ENCODE peak calls at places on chromosomes 2 and 18, in seven cellular contexts. Y is psoas muscle, S is kidney, C is prostate gland, F is IMR-90, Q is esophagus squamous epithelium, K is ovary. D is an unnamed sample.

GRCh38 chr2:160019374-160020098 is 42.9 kb downstream of the PLA2R1 start:
- DNase-seq in Y (no peak), S (no peak), C (no peak), F (no peak), Q (no peak), K (no peak), D (no peak)

GRCh38 chr2:45690223-45690622 is 38.7 kb downstream of the PRKCE start:
- DNase-seq in Y (no peak), S (no peak), C (no peak), F (no peak), Q (no peak), K (no peak), D (no peak)

GRCh38 chr2:68362069-68362468 is 3.0 kb upstream of the PLEK start:
- DNase-seq in Y (peak; percentile 69), S (peak; percentile 88), C (peak; percentile 58), F (peak; percentile 50), Q (peak; percentile 8), K (peak; percentile 79), D (peak; percentile 80)

GRCh38 chr2:88329815-88330603 is 122.5 kb downstream of the FOXI3 start:
- DNase-seq in Y (no peak), S (no peak), C (no peak), F (peak; percentile 3), Q (no peak), K (no peak), D (no peak)

GRCh38 chr18:76476665-76477561 is 18.1 kb downstream of the ZNF516 start:
- DNase-seq in Y (no peak), S (no peak), C (no peak), F (peak; percentile 97), Q (no peak), K (no peak), D (no peak)

GRCh38 chr18:32899819-32900218 is 127.0 kb upstream of the KLHL14 start:
- DNase-seq in Y (no peak), S (no peak), C (no peak), F (peak; percentile 4), Q (no peak), K (no peak), D (no peak)

GRCh38 chr2:203330434-203330833 is 2.2 kb downstream of the ABI2 start:
- DNase-seq in Y (no peak), S (no peak), C (no peak), F (peak; percentile 64), Q (no peak), K (no peak), D (no peak)

GRCh38 chr2:203673933-203674332 is 32.5 kb upstream of the CD28 start:
- DNase-seq in Y (no peak), S (no peak), C (no peak), F (no peak), Q (no peak), K (no peak), D (no peak)

GRCh38 chr18:67265464-67266245 is 250.9 kb downstream of the DSEL start:
- DNase-seq in Y (no peak), S (no peak), C (no peak), F (peak; percentile 79), Q (no peak), K (no peak), D (no peak)

GRCh38 chr2:6053711-6054393 is 361.7 kb downstream of the SOX11 start:
- DNase-seq in Y (no peak), S (no peak), C (no peak), F (no peak), Q (no peak), K (no peak), D (no peak)

DNA sequence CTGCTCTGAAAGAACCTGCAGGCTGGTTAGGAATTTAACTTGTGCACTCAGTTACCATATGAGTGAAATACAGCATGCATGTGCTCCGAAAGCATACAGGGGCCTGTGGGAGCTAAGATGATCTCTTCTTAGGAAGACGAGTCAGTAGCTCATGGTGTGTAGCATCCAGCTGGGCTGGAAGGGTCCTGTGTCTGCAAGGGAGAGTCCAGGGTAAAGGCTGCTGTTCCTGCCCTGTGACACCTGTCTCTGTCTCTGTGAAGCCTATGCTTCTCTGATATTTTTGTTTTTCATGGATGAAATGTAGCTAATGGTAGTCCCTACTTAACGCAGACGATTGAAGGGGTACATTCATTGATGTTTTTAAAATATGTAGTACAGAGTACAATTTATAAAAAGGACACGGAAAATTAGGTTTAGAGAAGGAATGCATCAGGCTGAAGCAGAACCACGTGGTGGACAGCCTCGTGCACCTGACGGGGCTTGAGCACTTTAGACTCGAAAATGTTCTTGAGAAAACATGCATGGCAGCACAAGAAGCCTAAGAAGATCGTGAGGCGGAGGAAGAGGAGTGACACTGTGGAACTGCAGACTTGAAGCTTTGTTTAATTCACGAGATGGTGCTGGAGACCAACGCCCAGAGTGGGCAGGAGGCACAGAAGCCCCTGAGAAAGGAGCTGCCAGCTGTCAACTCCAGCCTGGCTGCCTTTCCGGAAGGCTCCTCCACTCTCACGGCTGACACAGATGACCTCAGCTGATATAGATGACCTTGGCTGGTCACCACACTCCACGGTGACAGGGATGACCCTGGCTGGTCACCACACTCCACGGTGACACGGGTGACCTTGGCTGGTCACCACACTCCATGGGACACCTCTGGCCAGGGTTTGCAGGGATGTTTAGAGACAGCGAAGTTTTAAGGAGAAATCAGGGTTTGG is 110.6 kb downstream of the TMEM18 start:
- DNase-seq in Y (no peak), S (no peak), C (no peak), F (no peak), Q (no peak), K (no peak), D (no peak)
- H3K9me3 ChIP-seq in Y (peaks cover 13% of the 10 kb centered on the region), S (no peaks in the 10 kb centered on the region), C (no peaks in the 10 kb centered on the region), F (peaks cover 46% of the 10 kb centered on the region), Q (no peaks in the 10 kb centered on the region), K (no peaks in the 10 kb centered on the region), D (peaks cover 8% of the 10 kb centered on the region)

DNA sequence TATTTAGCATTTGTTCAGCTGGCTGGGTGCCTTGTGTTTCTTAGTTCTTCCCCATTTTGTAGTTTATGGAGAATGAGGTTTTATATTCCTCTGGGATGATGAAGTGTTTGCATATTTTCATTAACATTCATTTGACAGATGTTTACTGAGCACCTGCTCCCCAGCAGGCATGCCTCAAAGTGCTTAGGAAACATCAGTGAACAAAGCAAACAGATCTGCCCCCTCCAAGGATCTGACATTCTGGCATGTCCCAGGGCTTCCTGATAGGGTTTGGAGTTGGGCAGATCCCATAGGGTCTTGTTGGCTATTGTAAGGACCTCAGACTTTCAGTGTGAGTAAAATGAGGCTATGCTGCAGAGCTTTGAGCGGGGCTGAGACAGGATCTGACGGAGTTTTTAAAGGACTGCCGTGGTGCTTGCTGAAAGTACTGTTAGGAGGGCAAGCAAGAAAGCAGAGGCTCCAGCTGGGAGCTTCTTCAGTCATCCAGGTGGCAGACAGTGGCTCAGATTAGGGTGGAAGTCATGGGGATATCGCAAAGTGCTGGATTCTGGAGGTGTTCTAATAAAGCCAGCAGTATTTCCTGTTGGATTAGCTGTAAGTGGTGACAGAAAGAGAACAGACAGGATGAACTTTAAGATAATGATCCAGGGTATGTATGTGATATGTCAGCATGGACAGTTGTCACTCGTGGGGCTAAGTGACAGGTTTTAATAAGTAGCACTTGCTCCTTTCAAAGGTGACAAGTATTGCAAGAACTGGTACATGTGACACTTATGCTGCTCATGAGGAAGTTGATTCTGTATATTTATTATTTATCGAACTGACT is 11.3 kb upstream of the IAH1 start:
- DNase-seq in Y (no peak), S (no peak), C (no peak), F (peak; percentile 32), Q (no peak), K (no peak), D (no peak)
- H3K4me3 ChIP-seq in Y (no peak overlapping the region), S (no peak overlapping the region), C (no peak overlapping the region), F (no peak overlapping the region), Q (no peak overlapping the region), K (no peak overlapping the region), D (no peak overlapping the region)

DNA sequence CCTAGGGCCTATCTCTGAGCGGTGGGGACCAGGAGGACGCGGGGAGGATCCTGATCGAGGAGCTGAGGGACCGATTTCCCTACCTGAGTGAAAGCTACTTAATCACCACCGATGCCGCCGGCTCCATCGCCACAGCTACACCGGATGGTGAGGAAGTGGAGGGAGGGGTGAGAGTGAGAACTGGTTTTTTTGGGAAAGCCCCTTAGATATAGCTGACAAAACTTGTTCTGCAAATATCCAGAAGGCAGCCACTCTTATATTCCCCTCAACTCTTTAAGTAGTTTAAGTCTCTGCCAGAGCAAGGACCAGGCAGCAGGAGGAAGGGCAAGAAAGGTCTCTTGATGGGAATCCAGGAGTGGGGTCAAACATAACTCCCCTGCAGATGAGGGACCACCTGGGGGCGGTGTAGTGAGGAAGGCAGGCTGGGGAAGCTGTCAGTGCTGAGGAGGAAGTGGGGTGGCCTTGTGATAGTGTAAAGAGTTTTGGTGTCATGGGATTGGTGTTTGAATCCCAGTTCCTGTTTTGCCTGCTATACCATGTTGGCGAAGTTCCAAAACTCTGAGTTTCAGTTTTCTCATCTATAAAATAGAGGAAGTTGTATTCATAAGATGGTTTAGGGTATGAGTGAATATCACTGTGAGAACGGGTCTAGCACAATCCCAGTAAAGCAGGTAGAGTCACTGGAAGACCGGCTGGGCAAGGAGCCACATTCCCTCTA is 3.4 kb downstream of the NAGK start:
- DNase-seq in Y (no peak), S (no peak), C (no peak), F (no peak), Q (no peak), K (no peak), D (no peak)
- TF ChIP-seq CTCF in Y (no peak), S (no peak), C (no peak), F (no peak), Q (no peak), K (no peak), D (no peak)

GRCh38 chr18:14922965-14923565 is 175.1 kb downstream of the ANKRD30B start:
- DNase-seq in Y (no peak), S (no peak), C (no peak), F (no peak), Q (no peak), K (no peak), D (peak; percentile 28)
- H3K9me3 ChIP-seq in Y (no peaks in the 10 kb centered on the region), S (peaks cover 4% of the 10 kb centered on the region), C (no peaks in the 10 kb centered on the region), F (peaks cover 42% of the 10 kb centered on the region), Q (no peaks in the 10 kb centered on the region), K (no peaks in the 10 kb centered on the region), D (no peaks in the 10 kb centered on the region)

GRCh38 chr2:165667375-165667774 is 126.7 kb downstream of the GALNT3 start:
- DNase-seq in Y (no peak), S (no peak), C (no peak), F (no peak), Q (no peak), K (no peak), D (no peak)

GRCh38 chr2:165666605-165667004 is 127.4 kb downstream of the GALNT3 start:
- DNase-seq in Y (no peak), S (no peak), C (no peak), F (no peak), Q (no peak), K (no peak), D (no peak)

GRCh38 chr2:165660361-165660760 is 133.7 kb downstream of the GALNT3 start:
- DNase-seq in Y (no peak), S (no peak), C (no peak), F (no peak), Q (no peak), K (no peak), D (no peak)

GRCh38 chr2:165665614-165666013 is 128.4 kb downstream of the GALNT3 start:
- DNase-seq in Y (no peak), S (no peak), C (no peak), F (no peak), Q (no peak), K (no peak), D (no peak)

DNA sequence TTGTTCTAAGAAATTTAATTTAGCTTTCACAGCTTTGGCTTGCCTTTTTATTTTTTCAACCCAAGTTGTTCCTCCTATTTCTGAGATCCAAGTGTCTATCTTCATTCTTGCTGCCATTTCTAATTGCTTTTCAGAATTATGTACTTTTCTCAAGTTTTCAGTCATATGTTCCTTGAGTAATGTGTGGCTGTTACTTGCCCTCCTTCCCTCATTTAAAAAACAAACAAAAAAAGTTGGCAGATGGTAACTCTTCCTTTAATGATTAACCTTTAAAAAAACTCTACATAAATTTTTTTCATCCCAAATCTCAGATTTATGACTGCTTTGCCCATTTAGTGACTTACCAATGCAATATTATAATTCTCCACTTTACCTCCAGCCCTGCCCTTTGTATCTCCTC is 131.3 kb downstream of the GALNT3 start:
- DNase-seq in Y (no peak), S (no peak), C (no peak), F (no peak), Q (no peak), K (no peak), D (no peak)
- H3K4me3 ChIP-seq in Y (no peak overlapping the region), S (no peak overlapping the region), C (no peak overlapping the region), F (no peak overlapping the region), Q (no peak overlapping the region), K (no peak overlapping the region), D (no peak overlapping the region)

D was measured in ascending aorta.